ENCODE peak calls at places on chromosomes 6 and 20, in six cellular contexts. Q is OCI-LY7, B is Caco-2, O is SK-N-SH, P is bronchial epithelial cell, X is heart right ventricle. I is an unnamed sample.

GRCh38 chr6:31659649-31660223 is 842 bp downstream of the C6orf47 start:
- DNase-seq in Q (peak), B (no peak), O (no peak), P (peak), X (no peak), I (no peak)

GRCh38 chr20:17835941-17836861 is 132.4 kb downstream of the SNX5 start:
- DNase-seq in Q (no peak), B (no peak), O (no peak), P (no peak), X (peak), I (no peak)

GRCh38 chr6:166420351-166420750 is 37.6 kb upstream of the MPC1 start:
- DNase-seq in Q (no peak), B (peak), O (no peak), P (peak), X (no peak), I (no peak)

GRCh38 chr20:3786665-3787639 is at the start of gene CENPB:
- DNase-seq in Q (peak), B (peak), O (peak), P (peak), X (peak), I (peak)

GRCh38 chr6:33417127-33417902 is 592 bp downstream of the CUTA start:
- DNase-seq in Q (no peak), B (no peak), O (no peak), P (peak), X (no peak), I (no peak)

GRCh38 chr20:61762208-61762710 is 303.4 kb downstream of the TAF4 start:
- DNase-seq in Q (no peak), B (peak), O (no peak), P (no peak), X (no peak), I (no peak)

GRCh38 chr6:29764422-29765196 is 41.4 kb downstream of the HLA-F start:
- DNase-seq in Q (no peak), B (no peak), O (no peak), P (peak), X (no peak), I (no peak)

GRCh38 chr20:42219005-42219404 is 600.8 kb upstream of the CHD6 start:
- DNase-seq in Q (no peak), B (no peak), O (peak), P (no peak), X (no peak), I (no peak)

GRCh38 chr20:18443841-18444240 is 23.0 kb downstream of the DZANK1 start:
- DNase-seq in Q (no peak), B (no peak), O (peak), P (peak), X (no peak), I (peak)

GRCh38 chr20:35200255-35200654 is 26.2 kb upstream of the MMP24 start:
- DNase-seq in Q (no peak), B (no peak), O (no peak), P (peak), X (no peak), I (no peak)

GRCh38 chr20:36149469-36149868 is 5.1 kb upstream of the EPB41L1 start:
- DNase-seq in Q (no peak), B (no peak), O (no peak), P (no peak), X (peak), I (no peak)

GRCh38 chr20:36700438-36700837 is 45.5 kb downstream of the NDRG3 start:
- DNase-seq in Q (no peak), B (no peak), O (no peak), P (no peak), X (no peak), I (no peak)

GRCh38 chr6:107125771-107126170 is 10.5 kb upstream of the BEND3 start:
- DNase-seq in Q (no peak), B (no peak), O (no peak), P (no peak), X (no peak), I (peak)

GRCh38 chr20:31815408-31816188 is 3.6 kb upstream of the MYLK2 start:
- DNase-seq in Q (no peak), B (peak), O (peak), P (no peak), X (no peak), I (no peak)

GRCh38 chr6:168128006-168128630 is 49.1 kb upstream of the FRMD1 start:
- DNase-seq in Q (no peak), B (no peak), O (no peak), P (no peak), X (no peak), I (no peak)

DNA sequence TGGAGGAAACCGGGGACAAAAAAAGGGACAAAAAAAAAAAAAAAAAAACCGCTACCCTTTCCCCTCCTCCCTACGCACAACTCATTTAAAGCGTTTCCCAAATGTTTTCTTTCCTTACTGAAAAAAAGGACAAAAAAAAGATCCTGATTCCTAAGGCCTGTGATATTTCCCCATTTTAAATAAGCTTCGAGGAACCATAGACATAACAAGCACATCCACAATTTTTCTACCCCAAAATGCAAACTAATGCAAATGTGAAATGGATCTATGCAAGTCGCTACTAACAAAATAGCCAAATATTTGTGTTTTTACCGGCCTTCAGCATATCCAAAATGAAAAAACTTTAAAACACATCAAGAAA is 1.4 kb upstream of the ZNF217 start:
- DNase-seq in Q (no peak), B (no peak), O (no peak), P (peak), X (no peak), I (no peak)
- TF ChIP-seq CTCF in Q (no peak), B (no peak), O (no peak), P (no peak), X (no peak), I (no peak)

GRCh38 chr6:93318127-93318526 is 101.2 kb downstream of the EPHA7 start:
- DNase-seq in Q (no peak), B (no peak), O (no peak), P (no peak), X (no peak), I (no peak)

GRCh38 chr6:93319304-93319703 is 100.1 kb downstream of the EPHA7 start:
- DNase-seq in Q (no peak), B (no peak), O (no peak), P (no peak), X (no peak), I (no peak)

GRCh38 chr6:93327857-93328256 is 91.5 kb downstream of the EPHA7 start:
- DNase-seq in Q (no peak), B (no peak), O (no peak), P (no peak), X (no peak), I (no peak)

GRCh38 chr6:93323630-93324029 is 95.7 kb downstream of the EPHA7 start:
- DNase-seq in Q (no peak), B (no peak), O (no peak), P (no peak), X (no peak), I (no peak)
- H3K4me3 ChIP-seq in Q (no peak), B (no peak), O (no peak), P (no peak), X (no peak), I (no peak)

DNA sequence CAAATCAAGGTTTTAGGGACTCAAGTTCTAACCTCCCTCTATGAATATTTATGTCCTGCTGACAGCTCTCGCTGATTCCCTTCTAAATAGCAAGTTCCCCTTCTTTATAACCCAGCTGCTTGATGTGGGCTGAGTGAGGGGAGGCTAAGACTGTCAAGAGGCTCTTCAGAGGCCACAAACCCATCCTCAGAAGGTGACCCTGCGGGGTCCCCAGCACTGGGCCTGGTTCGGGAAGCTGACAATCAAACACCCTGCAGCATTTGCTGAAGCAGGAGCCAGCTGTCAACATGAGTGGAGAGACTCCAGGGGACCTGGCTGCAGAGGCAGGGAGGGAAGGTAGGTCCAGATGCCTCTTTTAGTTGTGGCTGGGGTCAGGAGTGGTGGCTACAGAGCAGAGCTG is 11.8 kb downstream of the CCDC167 start:
- DNase-seq in Q (no peak), B (no peak), O (no peak), P (no peak), X (no peak), I (no peak)
- TF ChIP-seq CTCF in Q (no peak), B (no peak), O (no peak), P (no peak), X (no peak), I (no peak)

GRCh38 chr6:122996797-122997520 is 924 bp downstream of the CLVS2 start:
- DNase-seq in Q (no peak), B (no peak), O (peak), P (no peak), X (no peak), I (no peak)

GRCh38 chr6:122998403-122998965 is 2.4 kb downstream of the CLVS2 start:
- DNase-seq in Q (no peak), B (no peak), O (no peak), P (no peak), X (no peak), I (no peak)

GRCh38 chr6:122997541-122998150 is 1.6 kb downstream of the CLVS2 start:
- DNase-seq in Q (no peak), B (no peak), O (peak), P (no peak), X (no peak), I (no peak)

GRCh38 chr6:123000244-123000770 is 4.3 kb downstream of the CLVS2 start:
- DNase-seq in Q (no peak), B (no peak), O (no peak), P (no peak), X (no peak), I (no peak)

DNA sequence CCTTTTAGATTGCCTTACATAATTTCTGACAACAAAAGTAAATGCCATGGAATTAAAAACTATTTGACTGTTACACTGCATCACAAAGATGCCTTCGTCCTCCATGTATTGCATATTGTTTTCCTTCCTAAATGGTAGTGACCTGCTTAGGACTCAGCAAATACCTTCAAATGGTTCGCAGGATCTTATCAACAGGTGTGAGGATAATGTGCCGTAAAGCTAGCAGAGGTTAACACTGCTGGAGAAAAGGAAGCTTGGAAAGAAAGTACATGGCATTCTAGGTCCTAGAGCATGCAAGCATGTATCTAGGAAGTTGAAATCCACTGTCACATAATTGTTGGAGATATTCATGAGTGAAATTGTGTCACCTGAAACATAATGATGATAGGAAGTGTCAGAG is 5.5 kb downstream of the CLVS2 start:
- DNase-seq in Q (no peak), B (no peak), O (no peak), P (no peak), X (no peak), I (no peak)
- H3K4me3 ChIP-seq in Q (no peak), B (no peak), O (no peak), P (no peak), X (no peak), I (no peak)

GRCh38 chr6:42532038-42532669 is 31.7 kb upstream of the UBR2 start:
- DNase-seq in Q (peak), B (peak), O (peak), P (peak), X (peak), I (peak)
- TF ChIP-seq CTCF in Q (peak), B (peak), O (peak), P (peak), X (peak), I (peak)

GRCh38 chr6:108873251-108873650 is 25.0 kb downstream of the ARMC2 start:
- DNase-seq in Q (no peak), B (no peak), O (no peak), P (no peak), X (no peak), I (no peak)

GRCh38 chr6:108873971-108874370 is 25.7 kb downstream of the ARMC2 start:
- DNase-seq in Q (no peak), B (no peak), O (no peak), P (no peak), X (no peak), I (no peak)

GRCh38 chr6:108875161-108875555 is 26.9 kb downstream of the ARMC2 start:
- DNase-seq in Q (no peak), B (no peak), O (no peak), P (no peak), X (no peak), I (no peak)

GRCh38 chr6:108872001-108872974 is 24.1 kb downstream of the ARMC2 start:
- DNase-seq in Q (peak), B (no peak), O (no peak), P (no peak), X (no peak), I (no peak)

GRCh38 chr6:108874470-108875160 is 26.4 kb downstream of the ARMC2 start:
- DNase-seq in Q (no peak), B (no peak), O (no peak), P (no peak), X (no peak), I (no peak)
- H3K4me3 ChIP-seq in Q (no peak), B (no peak), O (no peak), P (no peak), X (no peak), I (no peak)

DNA sequence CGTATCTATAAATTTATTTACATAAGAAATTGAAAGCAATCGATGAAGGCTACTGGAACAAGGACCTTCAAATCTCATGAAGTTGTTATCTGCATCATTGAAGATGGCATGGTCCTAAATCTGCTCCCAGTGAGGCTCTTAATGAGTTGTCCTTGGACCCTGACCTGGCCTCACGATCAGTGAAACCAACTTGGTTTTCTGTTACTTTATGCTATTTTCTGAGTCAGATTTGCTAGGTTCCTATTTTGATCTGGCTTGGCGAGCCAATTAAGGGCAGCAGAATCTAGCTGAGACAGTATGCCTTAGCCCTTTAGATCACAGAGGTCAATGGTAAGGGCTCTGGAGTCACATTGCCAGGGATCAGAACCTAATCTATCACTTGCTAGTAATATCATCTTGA is 30.1 kb upstream of the NOX3 start:
- DNase-seq in Q (no peak), B (no peak), O (no peak), P (no peak), X (no peak), I (no peak)
- TF ChIP-seq CTCF in Q (no peak), B (no peak), O (no peak), P (no peak), X (no peak), I (no peak)

I was measured in BE2C.